ENCODE peak calls at places on chromosomes 3 and 15, in five cellular contexts. A is pancreas, H is uterus, C is neural progenitor cell, G is A549. O is an unnamed sample.

GRCh38 chr3:65231544-65231943 is 543.7 kb upstream of the ADAMTS9 start:
- DNase-seq in H (no peak), G (no peak), A (no peak), C (no peak), O (no peak)

GRCh38 chr3:145623349-145623748 is 537.6 kb downstream of the PLOD2 start:
- DNase-seq in A (no peak), G (no peak), H (no peak), C (no peak), O (no peak)

GRCh38 chr15:95129589-95129988 is 898.2 kb downstream of the MCTP2 start:
- DNase-seq in G (no peak), C (no peak), H (peak), A (no peak), O (no peak)

GRCh38 chr15:39714251-39714650 is 68.4 kb downstream of the FSIP1 start:
- DNase-seq in C (no peak), G (no peak), A (no peak), H (no peak), O (no peak)

GRCh38 chr15:66951531-66951930 is 113.9 kb upstream of the SMAD3 start:
- DNase-seq in H (no peak), C (no peak), G (no peak), A (no peak), O (no peak)

GRCh38 chr15:66098019-66098363 is 155.6 kb downstream of the MEGF11 start:
- DNase-seq in A (no peak), G (no peak), H (no peak), C (no peak), O (no peak)

GRCh38 chr15:63157891-63158431 is 684 bp upstream of the RPS27L start:
- DNase-seq in A (peak), G (peak), H (peak), C (peak), O (peak)

GRCh38 chr3:385151-385550 is 188.6 kb downstream of the CHL1 start:
- DNase-seq in A (no peak), G (no peak), H (no peak), C (no peak), O (no peak)

GRCh38 chr3:189721873-189722665 is 90.9 kb downstream of the TP63 start:
- DNase-seq in C (no peak), G (no peak), H (no peak), A (no peak), O (no peak)

GRCh38 chr3:48433472-48434118 is 3.7 kb upstream of the PLXNB1 start:
- DNase-seq in C (peak), H (peak), G (no peak), A (no peak), O (no peak)

GRCh38 chr3:12127366-12127765 is 31.3 kb downstream of the TIMP4 start:
- DNase-seq in A (no peak), G (no peak), C (no peak), H (no peak), O (no peak)

GRCh38 chr15:99708563-99708962 is 24.7 kb downstream of the LYSMD4 start:
- DNase-seq in A (peak), C (no peak), G (peak), H (peak), O (peak)

GRCh38 chr15:44812029-44812517 is 75.7 kb downstream of the TRIM69 start:
- DNase-seq in A (peak), G (no peak), C (no peak), H (no peak), O (no peak)

GRCh38 chr3:72152551-72153476 is 367.9 kb upstream of the PROK2 start:
- DNase-seq in H (peak), C (no peak), A (peak), G (peak), O (peak)

GRCh38 chr15:40878785-40879184 is 4.8 kb upstream of the RHOV start:
- DNase-seq in G (no peak), A (no peak), H (no peak), C (no peak), O (no peak)

GRCh38 chr3:116863842-116864626 is 154.5 kb downstream of the TUSC7 start:
- DNase-seq in A (peak), C (peak), H (no peak), G (peak), O (no peak)

GRCh38 chr15:70795311-70795665 is 31.9 kb upstream of the UACA start:
- DNase-seq in G (peak), A (no peak), C (no peak), H (no peak), O (no peak)

GRCh38 chr3:70298385-70298784 is 14.1 kb downstream of the MDFIC2 start:
- DNase-seq in C (no peak), H (no peak), A (no peak), G (no peak), O (no peak)

GRCh38 chr3:155890671-155891190 is 20.3 kb downstream of the GMPS start:
- DNase-seq in C (no peak), H (no peak), G (no peak), A (no peak), O (no peak)

GRCh38 chr3:165210132-165210531 is 13.9 kb upstream of the SLITRK3 start:
- DNase-seq in H (no peak), A (no peak), G (no peak), C (no peak), O (no peak)

GRCh38 chr3:20324664-20325478 is 138.9 kb upstream of the SGO1 start:
- DNase-seq in G (no peak), A (no peak), H (no peak), C (no peak), O (no peak)

GRCh38 chr3:130677310-130677709 is 69.3 kb downstream of the PIK3R4 start:
- DNase-seq in A (no peak), G (no peak), H (no peak), C (no peak), O (no peak)

GRCh38 chr3:123388811-123389210 is 60.1 kb downstream of the ADCY5 start:
- DNase-seq in A (no peak), G (no peak), C (no peak), H (no peak), O (no peak)

GRCh38 chr3:111539351-111540331 is 2.4 kb upstream of the CD96 start:
- DNase-seq in C (peak), A (peak), G (peak), H (no peak), O (peak)

GRCh38 chr15:39942101-39942752 is 8.3 kb downstream of the EIF2AK4 start:
- DNase-seq in H (no peak), G (no peak), A (no peak), C (no peak), O (no peak)

GRCh38 chr15:73442436-73442835 is 528 bp upstream of the REC114 start:
- DNase-seq in A (no peak), G (no peak), H (no peak), C (no peak), O (no peak)

GRCh38 chr15:24696201-24696600 is 20.6 kb downstream of the NPAP1 start:
- DNase-seq in G (no peak), C (no peak), H (no peak), A (no peak), O (no peak)

GRCh38 chr3:134911611-134912604 is 116.8 kb downstream of the EPHB1 start:
- DNase-seq in H (peak), A (no peak), C (no peak), G (no peak), O (no peak)

GRCh38 chr3:53229171-53229570 is 26.7 kb downstream of the TKT start:
- DNase-seq in H (no peak), A (no peak), C (no peak), G (no peak), O (no peak)

GRCh38 chr3:71185733-71186455 is 397.6 kb downstream of the FOXP1 start:
- DNase-seq in H (no peak), G (no peak), A (no peak), C (no peak), O (no peak)

GRCh38 chr3:52471371-52472238 is 16.2 kb downstream of the NISCH start:
- DNase-seq in A (peak), G (peak), C (peak), H (peak), O (peak)

GRCh38 chr15:86624261-86625036 is 544.8 kb downstream of the AGBL1 start:
- DNase-seq in G (peak), H (peak), A (peak), C (peak), O (no peak)

GRCh38 chr3:32238027-32238815 is at the start of gene CMTM8:
- DNase-seq in A (peak), H (peak), C (peak), G (peak), O (no peak)
- H3K27ac ChIP-seq in A (peak), H (peak), C (no peak), G (peak), O (no peak)

GRCh38 chr3:175270199-175270837 is 411.2 kb downstream of the NAALADL2 start:
- DNase-seq in A (no peak), G (no peak), H (no peak), C (no peak), O (no peak)

GRCh38 chr3:175273573-175273972 is 414.4 kb downstream of the NAALADL2 start:
- DNase-seq in H (no peak), G (no peak), C (no peak), A (no peak), O (no peak)

GRCh38 chr3:175269394-175269793 is 410.3 kb downstream of the NAALADL2 start:
- DNase-seq in G (no peak), H (no peak), A (no peak), C (no peak), O (no peak)

GRCh38 chr3:175274474-175275218 is 415.5 kb downstream of the NAALADL2 start:
- DNase-seq in C (no peak), G (no peak), A (no peak), H (no peak), O (no peak)

DNA sequence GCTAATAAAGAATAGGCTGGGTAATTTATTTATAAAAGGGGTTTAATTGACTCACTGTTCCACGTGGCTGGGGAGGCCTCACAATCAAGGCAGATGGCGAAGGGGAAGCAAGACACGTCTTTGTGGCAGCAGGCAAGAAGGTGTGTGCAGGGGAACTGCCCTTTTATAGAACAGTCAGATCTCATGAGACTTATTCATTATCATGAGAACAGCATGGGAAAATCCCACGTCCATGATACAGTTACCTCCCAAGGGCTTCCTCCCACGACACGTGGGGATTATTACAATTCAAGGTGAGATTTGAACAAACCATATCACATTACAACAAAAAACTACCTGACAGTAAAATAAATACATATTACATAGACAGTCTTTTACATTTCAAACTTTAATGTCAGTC is 414.9 kb downstream of the NAALADL2 start:
- DNase-seq in A (no peak), H (no peak), C (no peak), G (no peak), O (no peak)
- H3K27ac ChIP-seq in A (no peak), H (no peak), C (no peak), G (no peak), O (no peak)

DNA sequence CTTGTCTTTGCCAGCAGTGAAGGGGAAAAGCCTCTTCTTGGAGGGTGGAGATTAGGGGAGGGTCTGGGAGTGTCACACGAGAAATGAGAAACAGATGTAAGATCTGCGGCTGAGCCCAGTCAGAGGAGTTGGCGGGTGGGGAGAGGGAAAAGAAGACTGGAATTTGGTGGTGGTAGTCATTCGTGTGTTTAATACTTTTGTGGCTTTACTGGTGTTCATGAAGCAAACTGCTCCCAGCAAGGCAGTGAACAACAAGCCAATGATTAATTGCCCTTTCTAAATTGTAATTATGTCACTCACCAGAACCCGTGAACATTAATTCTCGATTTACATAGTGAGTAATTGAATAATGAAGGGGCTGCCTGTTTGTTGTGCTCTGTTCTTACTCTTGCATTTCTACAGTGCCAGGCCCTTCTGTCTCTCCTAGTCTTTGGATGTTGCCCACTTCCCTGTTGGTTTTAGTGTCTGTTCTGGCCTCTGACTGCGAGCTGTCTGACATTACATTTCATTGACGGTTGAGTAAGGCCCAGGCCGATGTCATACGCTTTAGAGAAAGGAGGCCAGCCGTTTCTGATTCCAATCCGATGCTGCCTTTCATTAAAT is 78.0 kb downstream of the CHCHD6 start:
- DNase-seq in A (no peak), C (peak), G (no peak), H (peak), O (no peak)
- H3K27ac ChIP-seq in A (no peak), C (peak), G (peak), H (peak), O (no peak)

GRCh38 chr3:64166584-64167155 is 58.6 kb downstream of the PRICKLE2 start:
- DNase-seq in C (peak), A (no peak), H (no peak), G (no peak), O (no peak)

GRCh38 chr3:64167346-64167745 is 57.9 kb downstream of the PRICKLE2 start:
- DNase-seq in C (no peak), G (no peak), H (no peak), A (no peak), O (no peak)

GRCh38 chr3:64170270-64170669 is 55.0 kb downstream of the PRICKLE2 start:
- DNase-seq in C (no peak), H (no peak), A (no peak), G (no peak), O (no peak)

GRCh38 chr3:64164309-64164708 is 61.0 kb downstream of the PRICKLE2 start:
- DNase-seq in C (no peak), A (no peak), H (no peak), G (no peak), O (no peak)

GRCh38 chr3:64167868-64168267 is 57.4 kb downstream of the PRICKLE2 start:
- DNase-seq in C (no peak), A (no peak), H (no peak), G (no peak), O (no peak)
- H3K27ac ChIP-seq in C (no peak), A (no peak), H (no peak), G (no peak), O (no peak)

GRCh38 chr3:14773281-14773680 is 45.5 kb upstream of the FGD5 start:
- DNase-seq in G (no peak), H (no peak), A (no peak), C (no peak), O (no peak)
- H3K27ac ChIP-seq in G (no peak), H (no peak), A (no peak), C (no peak), O (no peak)

DNA sequence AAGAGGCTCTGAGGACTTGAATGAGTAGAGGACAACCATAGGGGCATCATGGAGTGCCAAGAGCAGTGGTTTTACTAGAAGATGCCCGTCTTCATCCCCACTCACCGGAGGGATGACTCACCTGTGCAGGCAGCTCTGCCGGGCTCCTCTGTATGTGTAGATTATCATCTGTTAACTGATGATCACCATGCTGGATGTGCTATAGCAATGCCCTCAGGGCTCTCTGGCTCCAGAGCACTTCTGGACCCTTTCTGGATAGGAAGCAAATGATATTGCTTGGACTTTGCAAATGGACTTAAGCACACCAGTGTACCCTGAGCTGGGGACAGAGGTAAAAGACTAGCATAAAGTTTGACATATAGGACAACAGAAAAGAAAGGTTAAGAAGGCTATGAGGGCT is 10.2 kb upstream of the TGFBR2 start:
- DNase-seq in G (peak), A (no peak), C (no peak), H (no peak), O (no peak)
- H3K27ac ChIP-seq in G (peak), A (peak), C (no peak), H (peak), O (no peak)

DNA sequence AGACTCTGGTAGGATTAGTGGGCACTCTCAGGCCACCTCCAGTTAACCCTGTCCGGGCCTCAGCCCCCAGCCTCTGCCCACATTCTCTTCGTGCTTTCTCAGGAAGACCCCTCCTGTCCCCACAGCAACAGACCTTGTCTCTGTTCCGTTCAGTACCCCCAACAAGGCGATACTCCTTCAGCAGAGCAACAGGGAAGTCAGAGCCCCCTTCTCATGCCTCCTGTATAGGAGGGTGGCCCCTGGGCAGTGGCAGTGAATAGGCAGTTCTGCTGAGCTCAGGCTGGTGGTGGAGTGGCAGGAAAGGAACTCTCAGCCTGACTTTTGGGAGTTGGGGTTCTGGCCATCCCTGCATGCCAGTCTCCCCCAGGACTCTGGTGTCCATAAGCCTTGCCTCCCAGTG is 513 bp downstream of the SEMA3B start:
- DNase-seq in C (no peak), H (no peak), G (no peak), A (no peak), O (no peak)
- H3K27ac ChIP-seq in C (no peak), H (peak), G (peak), A (peak), O (peak)

GRCh38 chr15:74867562-74868458 is 5.4 kb downstream of the SCAMP2 start:
- DNase-seq in G (no peak), C (no peak), A (no peak), H (no peak), O (no peak)
- H3K27ac ChIP-seq in G (no peak), C (no peak), A (peak), H (no peak), O (no peak)

DNA sequence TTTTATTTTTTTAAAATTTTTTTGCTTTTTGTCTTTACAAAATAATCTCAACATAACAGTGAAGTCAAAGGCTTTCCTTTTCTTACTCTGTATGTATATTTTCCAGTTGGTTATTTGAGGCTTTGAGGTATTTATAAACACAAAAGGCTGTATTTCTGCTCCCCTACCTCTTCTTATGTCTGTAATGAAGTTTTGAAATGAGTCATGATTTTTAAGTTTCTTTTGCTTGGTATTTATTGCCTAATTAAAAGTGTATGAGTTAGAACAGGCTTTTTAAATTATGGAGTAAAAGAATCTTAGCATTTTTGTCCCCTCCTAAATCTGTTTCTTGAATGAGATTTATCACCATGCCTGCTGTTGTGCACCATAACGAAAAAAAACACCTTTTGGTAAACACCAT is 66.0 kb downstream of the DCUN1D1 start:
- DNase-seq in C (no peak), G (no peak), A (no peak), H (no peak), O (no peak)
- H3K27ac ChIP-seq in C (no peak), G (no peak), A (no peak), H (no peak), O (no peak)

GRCh38 chr3:8559351-8559750 is 57.7 kb downstream of the LMCD1 start:
- DNase-seq in G (no peak), H (no peak), C (no peak), A (no peak), O (no peak)
- H3K27ac ChIP-seq in G (no peak), H (no peak), C (no peak), A (no peak), O (no peak)

O was measured in substantia nigra.